ENCODE peak calls at places on chromosome 13, in nine cellular contexts. W is cardiac fibroblast, B is AG09319, C is fibroblast of lung, N is GM13977, O is cardiac muscle cell, L is right lobe of liver, P is fibroblast of mammary gland, I is esophagus squamous epithelium. J is an unnamed sample.

GRCh38 chr13:54699831-54700230 is 1671.2 kb downstream of the OLFM4 start:
- DNase-seq in W (no peak), B (no peak), C (no peak), N (no peak), O (no peak), L (no peak), P (no peak), I (no peak), J (peak)

GRCh38 chr13:112803422-112803821 is 113.6 kb downstream of the ATP11A start:
- DNase-seq in W (no peak), B (no peak), C (no peak), N (peak), O (no peak), L (no peak), P (no peak), I (no peak), J (no peak)

GRCh38 chr13:110509971-110510786 is 51.3 kb downstream of the RAB20 start:
- DNase-seq in W (no peak), B (no peak), C (no peak), N (peak), O (peak), L (peak), P (no peak), I (no peak), J (no peak)

GRCh38 chr13:30406779-30407416 is 15.4 kb upstream of the UBE2L5 start:
- DNase-seq in W (no peak), B (no peak), C (no peak), N (no peak), O (no peak), L (no peak), P (no peak), I (no peak), J (no peak)

GRCh38 chr13:79548886-79549285 is 67.9 kb downstream of the NDFIP2 start:
- DNase-seq in W (peak), B (no peak), C (peak), N (no peak), O (no peak), L (no peak), P (peak), I (no peak), J (no peak)

GRCh38 chr13:37127706-37128241 is 22.3 kb upstream of the CSNK1A1L start:
- DNase-seq in W (peak), B (peak), C (peak), N (no peak), O (no peak), L (no peak), P (peak), I (no peak), J (no peak)

GRCh38 chr13:47334173-47334572 is 437.3 kb upstream of the HTR2A start:
- DNase-seq in W (peak), B (peak), C (peak), N (no peak), O (no peak), L (no peak), P (peak), I (no peak), J (no peak)

GRCh38 chr13:90233933-90234672 is 1113.4 kb upstream of the MIR17HG start:
- DNase-seq in W (peak), B (no peak), C (no peak), N (no peak), O (no peak), L (no peak), P (peak), I (no peak), J (no peak)

GRCh38 chr13:53068841-53069520 is 40.4 kb downstream of the OLFM4 start:
- DNase-seq in W (no peak), B (no peak), C (no peak), N (no peak), O (no peak), L (no peak), P (no peak), I (no peak), J (no peak)

DNA sequence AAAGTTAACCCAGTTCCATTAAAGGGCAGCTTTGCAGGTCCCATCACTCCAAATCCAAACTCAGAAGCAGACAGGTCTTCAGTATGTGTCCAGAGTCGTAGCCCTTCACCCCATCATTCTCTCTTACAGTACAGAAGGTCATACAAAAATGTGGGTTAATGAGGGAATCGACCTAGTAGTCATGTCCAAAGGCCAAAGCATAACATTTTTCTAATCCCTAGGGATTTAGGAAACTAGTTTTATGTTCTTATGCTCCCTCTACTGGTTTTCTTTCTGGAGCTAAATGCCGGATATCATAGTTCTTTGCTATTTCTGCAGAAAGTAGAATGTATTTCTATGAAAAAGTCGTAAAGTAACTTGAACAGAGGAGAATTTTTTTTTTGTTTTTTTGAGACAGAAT is 72.2 kb downstream of the DHRS12 start:
- DNase-seq in W (peak), B (no peak), C (peak), N (no peak), O (no peak), L (no peak), P (peak), I (no peak), J (no peak)
- TF ChIP-seq CTCF in W (peak), B (peak), C (peak), N (no peak), O (peak), L (peak), P (peak), I (no peak), J (peak)

GRCh38 chr13:78241278-78241919 is 322.8 kb upstream of the EDNRB start:
- DNase-seq in W (peak), B (no peak), C (peak), N (peak), O (peak), L (no peak), P (peak), I (no peak), J (no peak)
- TF ChIP-seq CTCF in W (peak), B (peak), C (peak), N (peak), O (peak), L (peak), P (peak), I (no peak), J (peak)

GRCh38 chr13:41034862-41035261 is 15.7 kb upstream of the ELF1 start:
- DNase-seq in W (no peak), B (no peak), C (no peak), N (no peak), O (no peak), L (no peak), P (no peak), I (no peak), J (no peak)
- TF ChIP-seq CTCF in W (no peak), B (no peak), C (no peak), N (no peak), O (no peak), L (no peak), P (no peak), I (no peak), J (no peak)

GRCh38 chr13:74573654-74574053 is 439.4 kb upstream of the KLF12 start:
- DNase-seq in W (no peak), B (no peak), C (no peak), N (no peak), O (peak), L (no peak), P (no peak), I (no peak), J (no peak)
- TF ChIP-seq CTCF in W (peak), B (peak), C (peak), N (peak), O (no peak), L (peak), P (peak), I (no peak), J (peak)